ENCODE peak calls at places on chromosomes 2 and 18, in six cellular contexts. I, W, D, B, G and J are unnamed samples.

GRCh38 chr2:113977660-113978523 is 88.0 kb downstream of the ACTR3 start:
- DNase-seq in D (no peak), B (no peak), G (peak), I (peak), W (no peak), J (no peak)

GRCh38 chr2:71347517-71347916 is 15.9 kb downstream of the ZNF638 start:
- DNase-seq in B (no peak), W (no peak), D (no peak), G (peak), I (peak), J (no peak)

GRCh38 chr2:158015428-158016076 is 86.1 kb upstream of the UPP2 start:
- DNase-seq in I (no peak), D (no peak), G (no peak), W (no peak), B (no peak), J (no peak)

GRCh38 chr2:55112229-55113016 is 62.2 kb upstream of the RTN4 start:
- DNase-seq in B (peak), W (peak), I (peak), G (peak), D (no peak), J (no peak)

GRCh38 chr18:79947054-79947755 is 4.2 kb downstream of the SLC66A2 start:
- DNase-seq in D (no peak), W (peak), B (no peak), I (no peak), G (peak), J (no peak)

GRCh38 chr2:113324684-113325160 is 46.0 kb upstream of the PAX8 start:
- DNase-seq in W (no peak), I (peak), D (no peak), G (peak), B (peak), J (no peak)

GRCh38 chr2:190214434-190215194 is 105.0 kb downstream of the HIBCH start:
- DNase-seq in G (peak), D (no peak), W (no peak), I (no peak), B (no peak), J (no peak)

GRCh38 chr18:48938827-48939367 is 11.9 kb downstream of the SMAD7 start:
- DNase-seq in B (no peak), I (no peak), W (no peak), G (no peak), D (no peak), J (no peak)

GRCh38 chr2:23183733-23184132 is 201.2 kb upstream of the KLHL29 start:
- DNase-seq in D (no peak), B (no peak), I (no peak), G (no peak), W (no peak), J (no peak)

GRCh38 chr2:71361631-71362030 is 30.0 kb downstream of the ZNF638 start:
- DNase-seq in W (no peak), G (no peak), D (no peak), I (no peak), B (no peak), J (no peak)

GRCh38 chr2:151481744-151482143 is 72.0 kb downstream of the RIF1 start:
- DNase-seq in W (no peak), D (no peak), I (no peak), B (no peak), G (no peak), J (no peak)

GRCh38 chr2:127932199-127932877 is 46.6 kb upstream of the AMMECR1L start:
- DNase-seq in B (no peak), I (peak), W (no peak), G (peak), D (no peak), J (no peak)

GRCh38 chr18:48264508-48264907 is 144.7 kb downstream of the ZBTB7C start:
- DNase-seq in W (no peak), D (no peak), B (no peak), I (no peak), G (peak), J (no peak)

GRCh38 chr2:225117061-225117716 is 74.9 kb upstream of the DOCK10 start:
- DNase-seq in I (no peak), W (no peak), G (peak), D (no peak), B (no peak), J (no peak)

GRCh38 chr2:241603686-241604085 is 33.3 kb downstream of the THAP4 start:
- DNase-seq in B (no peak), G (no peak), W (no peak), D (no peak), I (no peak), J (no peak)

GRCh38 chr18:50850307-50850706 is 28.6 kb upstream of the ME2 start:
- DNase-seq in I (no peak), D (no peak), W (no peak), G (no peak), B (no peak), J (no peak)

GRCh38 chr2:13858626-13859025 is 773.9 kb upstream of the LRATD1 start:
- DNase-seq in W (no peak), B (no peak), D (no peak), G (peak), I (no peak), J (no peak)

GRCh38 chr2:127612111-127612822 is 33.7 kb upstream of the GPR17 start:
- DNase-seq in D (no peak), I (peak), G (no peak), W (peak), B (no peak), J (peak)

GRCh38 chr18:40250218-40250617 is 1704.8 kb upstream of the PIK3C3 start:
- DNase-seq in G (no peak), W (no peak), I (no peak), B (no peak), D (no peak), J (no peak)

GRCh38 chr18:47754311-47755101 is 176.0 kb downstream of the SMAD2 start:
- DNase-seq in I (peak), D (no peak), G (peak), W (no peak), B (peak), J (no peak)

GRCh38 chr2:19003554-19003953 is 354.9 kb downstream of the OSR1 start:
- DNase-seq in B (no peak), W (no peak), I (no peak), G (no peak), D (no peak), J (no peak)

DNA sequence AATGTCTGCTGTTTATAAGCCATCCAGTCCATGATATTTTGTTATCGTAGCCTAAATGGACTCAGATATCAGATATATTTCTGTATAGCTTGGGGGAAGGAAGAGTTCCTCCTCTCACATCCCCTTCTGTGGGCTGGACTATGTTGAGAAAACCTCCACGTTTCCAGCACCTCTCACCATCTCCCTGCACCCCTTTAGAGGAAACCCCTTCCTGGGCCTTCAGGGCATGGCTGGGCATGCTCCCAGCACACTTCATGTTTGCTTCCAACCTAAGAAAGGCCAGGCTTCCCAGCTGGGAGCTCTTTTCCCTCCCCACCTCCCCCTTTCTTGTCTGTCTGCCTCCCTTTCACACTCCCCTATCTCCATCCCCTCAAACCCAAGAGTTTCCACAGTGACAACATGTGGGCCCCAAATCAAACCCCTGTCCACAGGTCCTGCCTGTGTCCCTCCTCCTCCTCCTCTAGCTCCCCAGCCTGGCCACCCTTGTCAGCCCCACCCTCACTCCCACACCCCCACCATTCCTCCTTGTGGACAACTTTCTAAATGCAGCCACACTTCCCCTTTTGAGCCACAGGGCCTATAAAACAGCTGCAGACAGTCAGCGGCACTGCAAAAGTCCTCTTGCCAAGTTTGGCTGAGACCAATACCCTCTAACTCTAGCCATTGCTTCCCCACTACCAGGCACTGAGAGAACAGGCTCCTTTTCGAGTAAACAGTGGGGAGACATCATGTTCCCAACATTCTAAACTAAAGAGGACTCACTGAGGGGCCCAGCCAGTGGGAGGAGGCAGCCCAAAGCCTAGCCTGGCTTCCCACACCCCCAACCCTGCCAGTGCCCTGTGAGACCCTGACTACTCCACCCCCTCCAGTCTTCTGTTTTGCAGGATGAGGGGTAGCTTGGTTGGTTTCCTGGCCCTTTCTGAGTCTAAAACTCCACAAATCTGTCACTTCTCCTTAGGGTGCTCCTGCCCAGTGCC is 120.5 kb downstream of the ZFP36L2 start:
- DNase-seq in B (peak), W (peak), D (no peak), G (peak), I (peak), J (no peak)
- TF ChIP-seq CTCF in B (no peak), W (peak), D (peak), G (peak), I (peak), J (no peak)

DNA sequence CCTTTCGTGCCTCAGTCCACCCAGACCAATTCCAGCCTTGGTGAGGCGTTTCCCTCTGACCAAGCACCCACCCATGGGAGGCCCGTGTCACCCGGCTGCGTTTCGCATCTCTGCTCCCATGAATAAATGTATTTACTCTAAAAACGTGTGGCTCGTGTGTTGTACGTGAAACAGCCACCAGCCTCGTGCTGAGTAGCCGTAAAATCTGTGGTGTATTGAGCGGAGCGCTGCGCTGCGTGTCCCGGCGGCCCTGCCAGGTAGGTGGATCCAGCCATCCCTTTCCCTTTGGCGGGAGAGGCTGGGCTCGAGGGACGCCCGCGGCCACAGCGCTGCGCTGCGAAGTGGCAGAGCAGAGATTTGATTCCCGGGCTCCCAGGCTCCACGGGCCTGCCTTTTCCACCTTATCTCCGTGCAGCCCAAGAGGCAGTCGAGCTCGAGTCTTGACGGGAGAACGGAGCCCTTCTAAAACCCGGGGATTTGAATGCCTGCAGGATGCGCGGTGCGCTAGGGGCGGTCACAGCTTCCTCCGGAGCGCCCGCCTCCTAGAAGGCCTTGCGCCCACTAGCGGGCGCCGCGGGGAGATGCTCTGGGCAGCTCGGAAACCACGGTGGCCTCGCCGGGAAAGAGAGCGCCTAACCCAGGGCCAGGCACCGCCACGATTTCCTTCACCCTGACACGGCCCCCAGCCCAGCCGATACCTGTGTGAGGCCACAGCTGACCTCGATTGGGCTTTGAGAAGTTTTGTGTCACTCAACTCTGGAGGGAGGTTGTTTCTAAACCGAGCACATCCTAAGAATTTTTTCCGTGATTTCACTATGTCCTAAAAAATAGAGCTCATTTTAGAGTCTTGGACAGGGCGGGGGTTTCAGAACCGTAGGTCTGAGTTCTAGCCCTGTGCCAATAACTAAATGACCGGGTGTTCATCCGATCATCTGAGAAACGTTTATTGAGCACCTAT is 3.9 kb upstream of the PSMD1 start:
- DNase-seq in I (peak), W (peak), D (peak), B (peak), G (peak), J (no peak)
- H3K4me3 ChIP-seq in I (peak), W (peak), D (peak), B (peak), G (peak), J (peak)

DNA sequence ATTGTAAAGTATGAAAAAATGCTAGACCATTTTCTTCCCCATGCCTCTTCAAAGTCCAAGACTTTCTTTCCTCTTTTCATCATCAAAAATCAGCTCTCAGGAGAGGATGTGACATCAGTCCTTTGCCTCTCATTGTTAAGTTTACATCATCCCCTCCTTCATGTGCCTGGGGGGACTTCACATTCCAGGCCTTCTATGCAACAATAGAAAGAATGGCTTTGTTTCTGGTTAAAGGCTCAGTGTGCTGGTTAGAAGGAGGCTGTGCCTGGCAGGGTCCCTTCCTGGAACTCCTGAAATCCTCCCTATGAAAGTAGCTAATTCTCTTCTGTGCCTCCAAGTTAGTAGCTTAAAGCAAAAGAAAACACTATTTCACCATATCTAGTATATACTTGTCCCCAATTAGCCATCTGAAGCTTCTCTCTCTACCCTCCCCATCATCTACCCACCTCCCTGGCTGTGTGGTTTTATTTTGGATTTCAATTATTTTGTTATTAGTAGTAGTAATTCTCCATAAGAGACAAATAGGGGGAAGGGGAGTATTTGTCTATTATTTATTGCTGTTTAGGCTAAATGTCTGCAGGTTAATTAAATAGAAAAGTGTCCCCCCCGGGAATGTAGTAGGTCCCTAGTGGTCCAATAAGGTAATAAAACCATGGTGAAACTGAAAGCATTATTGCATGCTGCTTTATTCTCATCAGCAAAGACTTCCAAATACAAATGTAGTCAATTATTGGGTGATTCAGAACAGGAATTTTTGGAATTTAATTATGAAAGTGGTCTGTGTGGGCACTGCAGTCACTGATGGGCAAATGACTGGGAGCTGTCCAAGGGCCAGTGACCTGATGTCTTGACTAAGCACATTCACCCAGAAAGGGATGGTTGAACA is 69.0 kb downstream of the CPO start:
- DNase-seq in D (no peak), W (no peak), B (no peak), I (no peak), G (peak), J (no peak)
- TF ChIP-seq CTCF in D (no peak), W (no peak), B (no peak), I (no peak), G (peak), J (peak)

DNA sequence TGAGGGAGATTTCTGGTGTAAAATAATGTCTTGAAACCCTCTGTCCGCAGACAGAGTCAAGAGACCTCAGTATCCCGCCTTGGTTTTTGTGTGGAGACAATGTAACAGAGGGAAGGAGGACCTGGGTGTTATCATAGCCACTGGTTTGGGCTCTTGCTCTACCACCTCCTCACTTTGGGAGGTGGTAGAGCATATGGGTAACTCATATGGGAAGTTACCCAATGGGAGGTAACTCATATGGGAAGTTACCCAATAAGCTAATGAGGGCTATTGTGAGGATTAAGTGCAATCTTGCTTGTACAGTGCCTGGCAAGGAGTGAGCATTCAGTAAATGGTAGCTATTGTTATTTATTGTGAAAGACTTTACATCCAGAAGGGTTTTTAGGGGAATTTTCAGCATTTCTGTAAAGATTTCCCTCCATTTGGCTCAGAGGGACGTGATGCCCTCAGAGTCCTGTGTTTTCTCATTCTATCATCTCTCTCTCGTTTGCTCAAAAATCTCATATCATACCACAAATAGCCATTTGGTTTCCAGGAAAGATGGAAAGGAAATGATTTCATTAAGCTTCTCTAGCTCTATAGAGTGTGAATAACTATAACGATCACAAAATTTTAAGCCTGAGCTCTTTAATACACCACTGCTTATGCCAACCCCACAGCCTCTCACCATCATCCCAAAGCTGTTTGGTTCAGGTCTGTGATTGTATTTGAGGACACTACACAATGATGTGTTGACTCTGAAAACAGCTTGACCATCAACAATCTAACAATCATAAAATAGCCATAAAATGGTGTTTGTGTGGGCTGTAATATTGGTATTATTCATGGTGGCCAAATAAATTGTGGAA is 307.7 kb downstream of the STK39 start:
- DNase-seq in D (no peak), G (no peak), B (no peak), W (no peak), I (no peak), J (no peak)
- H3K4me3 ChIP-seq in D (no peak), G (no peak), B (no peak), W (no peak), I (no peak), J (no peak)

GRCh38 chr2:15050483-15050882 is 418.0 kb downstream of the LRATD1 start:
- DNase-seq in I (no peak), W (no peak), D (no peak), B (no peak), G (peak), J (no peak)

GRCh38 chr2:15047184-15047583 is 414.7 kb downstream of the LRATD1 start:
- DNase-seq in W (no peak), G (no peak), D (no peak), I (no peak), B (no peak), J (no peak)

GRCh38 chr2:15043336-15044058 is 411.0 kb downstream of the LRATD1 start:
- DNase-seq in G (no peak), I (no peak), W (peak), B (no peak), D (no peak), J (no peak)

GRCh38 chr2:15049096-15049993 is 416.8 kb downstream of the LRATD1 start:
- DNase-seq in D (no peak), B (no peak), I (no peak), G (no peak), W (no peak), J (no peak)

GRCh38 chr2:15048000-15048399 is 415.5 kb downstream of the LRATD1 start:
- DNase-seq in G (no peak), D (no peak), W (no peak), I (no peak), B (no peak), J (no peak)
- TF ChIP-seq CTCF in G (no peak), D (no peak), W (no peak), I (no peak), B (no peak), J (no peak)

GRCh38 chr2:25582079-25582830 is 91.1 kb downstream of the DTNB start:
- DNase-seq in D (no peak), I (no peak), W (no peak), G (no peak), B (no peak), J (no peak)
- H3K4me3 ChIP-seq in D (no peak), I (no peak), W (no peak), G (no peak), B (no peak), J (no peak)

GRCh38 chr2:235638541-235639192 is 144.8 kb downstream of the AGAP1 start:
- DNase-seq in G (no peak), W (no peak), I (no peak), B (no peak), D (no peak), J (no peak)
- TF ChIP-seq CTCF in G (peak), W (no peak), I (peak), B (no peak), D (no peak), J (no peak)

GRCh38 chr2:37812941-37813730 is 112.0 kb upstream of the RMDN2 start:
- DNase-seq in G (no peak), B (no peak), I (no peak), D (no peak), W (no peak), J (no peak)

GRCh38 chr2:37812414-37812813 is 112.7 kb upstream of the RMDN2 start:
- DNase-seq in D (no peak), I (no peak), W (no peak), G (peak), B (no peak), J (no peak)

GRCh38 chr2:37809931-37810570 is 115.0 kb upstream of the RMDN2 start:
- DNase-seq in G (no peak), I (no peak), D (no peak), W (no peak), B (no peak), J (no peak)

DNA sequence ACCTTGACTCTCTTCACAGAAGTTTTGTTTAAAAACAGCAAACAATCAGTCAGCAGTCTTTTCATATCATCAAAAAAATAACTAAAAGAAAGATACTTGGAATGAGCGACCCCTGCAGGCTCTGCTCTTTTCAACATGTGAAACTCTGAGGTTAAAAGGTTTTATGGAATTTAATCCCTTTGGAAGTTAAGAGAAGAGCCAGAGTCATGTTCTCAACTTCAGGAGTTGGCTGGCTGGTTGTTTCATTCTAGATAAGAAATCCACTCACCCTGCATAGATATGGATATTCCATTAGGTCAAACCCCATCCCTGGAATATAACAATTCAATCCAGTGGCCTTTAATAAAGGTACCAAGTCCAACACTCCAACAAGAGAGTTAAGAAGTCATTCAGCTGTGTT is 115.6 kb upstream of the RMDN2 start:
- DNase-seq in I (peak), W (no peak), G (peak), B (no peak), D (no peak), J (no peak)
- H3K4me3 ChIP-seq in I (no peak), W (no peak), G (no peak), B (no peak), D (no peak), J (no peak)